ENCODE peak calls at places on chromosome 13, in six cellular contexts. One of them, this sample, is unnamed.

GRCh38 chr13:64749301-64749700 is 2480.8 kb downstream of the PCDH9 start:
- DNase-seq in left ventricle myocardium inferior: no peak
- DNase-seq in psoas muscle: no peak
- DNase-seq in A673: peak; percentile 5
- DNase-seq in PC-3: no peak
- DNase-seq in left lung: no peak
- DNase-seq in this sample: no peak

GRCh38 chr13:109160887-109161669 is 531.7 kb downstream of the MYO16 start:
- DNase-seq in psoas muscle: no peak
- DNase-seq in left lung: no peak
- DNase-seq in PC-3: peak; percentile 44
- DNase-seq in A673: no peak
- DNase-seq in left ventricle myocardium inferior: no peak
- DNase-seq in this sample: no peak

GRCh38 chr13:94210826-94211225 is 268.7 kb downstream of the DCT start:
- DNase-seq in left ventricle myocardium inferior: no peak
- DNase-seq in A673: peak; percentile 48
- DNase-seq in left lung: no peak
- DNase-seq in psoas muscle: no peak
- DNase-seq in PC-3: no peak
- DNase-seq in this sample: no peak

GRCh38 chr13:112143753-112144615 is 77.0 kb downstream of the SOX1 start:
- DNase-seq in psoas muscle: no peak
- DNase-seq in PC-3: peak; percentile 1
- DNase-seq in A673: no peak
- DNase-seq in left ventricle myocardium inferior: no peak
- DNase-seq in left lung: no peak
- DNase-seq in this sample: no peak

GRCh38 chr13:44303681-44304432 is 69.8 kb upstream of the SERP2 start:
- DNase-seq in psoas muscle: peak; percentile 81
- DNase-seq in left ventricle myocardium inferior: peak; percentile 78
- DNase-seq in PC-3: no peak
- DNase-seq in A673: no peak
- DNase-seq in left lung: no peak
- DNase-seq in this sample: no peak

GRCh38 chr13:20090349-20090748 is 70.5 kb downstream of the GJA3 start:
- DNase-seq in PC-3: peak; percentile 43
- DNase-seq in left ventricle myocardium inferior: no peak
- DNase-seq in psoas muscle: no peak
- DNase-seq in A673: peak; percentile 9
- DNase-seq in left lung: no peak
- DNase-seq in this sample: no peak

GRCh38 chr13:22357132-22357531 is 686.3 kb downstream of the FGF9 start:
- DNase-seq in A673: no peak
- DNase-seq in left ventricle myocardium inferior: no peak
- DNase-seq in PC-3: no peak
- DNase-seq in left lung: no peak
- DNase-seq in psoas muscle: no peak
- DNase-seq in this sample: no peak

GRCh38 chr13:98755729-98756128 is 3.3 kb upstream of the SLC15A1 start:
- DNase-seq in psoas muscle: no peak
- DNase-seq in PC-3: no peak
- DNase-seq in A673: no peak
- DNase-seq in left ventricle myocardium inferior: no peak
- DNase-seq in left lung: no peak
- DNase-seq in this sample: no peak

GRCh38 chr13:106100261-106100919 is 435.1 kb downstream of the EFNB2 start:
- DNase-seq in PC-3: peak; percentile 72
- DNase-seq in A673: no peak
- DNase-seq in psoas muscle: no peak
- DNase-seq in left ventricle myocardium inferior: no peak
- DNase-seq in left lung: no peak
- DNase-seq in this sample: no peak

GRCh38 chr13:56900549-56901279 is 240.0 kb upstream of the PRR20A start:
- DNase-seq in left ventricle myocardium inferior: no peak
- DNase-seq in psoas muscle: no peak
- DNase-seq in left lung: peak; percentile 65
- DNase-seq in A673: no peak
- DNase-seq in PC-3: no peak
- DNase-seq in this sample: no peak

GRCh38 chr13:45872574-45872973 is 21.0 kb upstream of the SIAH3 start:
- DNase-seq in left lung: no peak
- DNase-seq in A673: no peak
- DNase-seq in psoas muscle: no peak
- DNase-seq in PC-3: no peak
- DNase-seq in left ventricle myocardium inferior: no peak
- DNase-seq in this sample: no peak

GRCh38 chr13:87661471-87661870 is 9.7 kb upstream of the SLITRK5 start:
- DNase-seq in psoas muscle: no peak
- DNase-seq in left ventricle myocardium inferior: no peak
- DNase-seq in PC-3: peak; percentile 70
- DNase-seq in left lung: no peak
- DNase-seq in A673: peak; percentile 56
- DNase-seq in this sample: no peak

GRCh38 chr13:96091932-96092253 is 2.0 kb downstream of the HS6ST3 start:
- DNase-seq in psoas muscle: no peak
- DNase-seq in A673: no peak
- DNase-seq in left ventricle myocardium inferior: no peak
- DNase-seq in PC-3: no peak
- DNase-seq in left lung: no peak
- DNase-seq in this sample: no peak

GRCh38 chr13:84917252-84917878 is 881.9 kb downstream of the SLITRK6 start:
- DNase-seq in left ventricle myocardium inferior: no peak
- DNase-seq in A673: peak; percentile 46
- DNase-seq in left lung: no peak
- DNase-seq in PC-3: peak; percentile 60
- DNase-seq in psoas muscle: no peak
- DNase-seq in this sample: no peak

GRCh38 chr13:42073683-42074082 is 25.2 kb downstream of the DGKH start:
- DNase-seq in A673: no peak
- DNase-seq in PC-3: no peak
- DNase-seq in left ventricle myocardium inferior: no peak
- DNase-seq in psoas muscle: no peak
- DNase-seq in left lung: no peak
- DNase-seq in this sample: no peak

GRCh38 chr13:35283856-35284255 is 192.6 kb downstream of the MAB21L1 start:
- DNase-seq in left lung: no peak
- DNase-seq in psoas muscle: no peak
- DNase-seq in PC-3: peak; percentile 64
- DNase-seq in A673: no peak
- DNase-seq in left ventricle myocardium inferior: no peak
- DNase-seq in this sample: no peak

GRCh38 chr13:106507560-106508274 is 27.7 kb downstream of the EFNB2 start:
- DNase-seq in left lung: no peak
- DNase-seq in A673: no peak
- DNase-seq in PC-3: peak; percentile 75
- DNase-seq in left ventricle myocardium inferior: no peak
- DNase-seq in psoas muscle: no peak
- DNase-seq in this sample: no peak

GRCh38 chr13:107450931-107451330 is 764.4 kb downstream of the LIG4 start:
- DNase-seq in A673: peak; percentile 82
- DNase-seq in left lung: peak; percentile 55
- DNase-seq in PC-3: peak; percentile 56
- DNase-seq in psoas muscle: no peak
- DNase-seq in left ventricle myocardium inferior: no peak
- DNase-seq in this sample: no peak

GRCh38 chr13:41514853-41515395 is 57.6 kb downstream of the RGCC start:
- DNase-seq in A673: no peak
- DNase-seq in left ventricle myocardium inferior: no peak
- DNase-seq in left lung: no peak
- DNase-seq in psoas muscle: no peak
- DNase-seq in PC-3: no peak
- DNase-seq in this sample: no peak

GRCh38 chr13:98445340-98446233 is 131.3 kb downstream of the STK24 start:
- DNase-seq in PC-3: peak; percentile 72
- DNase-seq in psoas muscle: peak; percentile 83
- DNase-seq in A673: peak; percentile 74
- DNase-seq in left ventricle myocardium inferior: peak; percentile 72
- DNase-seq in left lung: peak; percentile 90
- DNase-seq in this sample: peak; percentile 63

GRCh38 chr13:110341445-110342247 is 34.6 kb downstream of the COL4A2 start:
- DNase-seq in left lung: no peak
- DNase-seq in psoas muscle: no peak
- DNase-seq in left ventricle myocardium inferior: no peak
- DNase-seq in PC-3: no peak
- DNase-seq in A673: peak; percentile 74
- DNase-seq in this sample: no peak

GRCh38 chr13:110244096-110244830 is 62.7 kb downstream of the COL4A1 start:
- DNase-seq in A673: no peak
- DNase-seq in psoas muscle: no peak
- DNase-seq in left lung: no peak
- DNase-seq in left ventricle myocardium inferior: no peak
- DNase-seq in PC-3: no peak
- DNase-seq in this sample: no peak

GRCh38 chr13:83950284-83950683 is 68.0 kb upstream of the SLITRK1 start:
- DNase-seq in A673: no peak
- DNase-seq in left ventricle myocardium inferior: no peak
- DNase-seq in psoas muscle: no peak
- DNase-seq in PC-3: no peak
- DNase-seq in left lung: no peak
- DNase-seq in this sample: no peak

GRCh38 chr13:81480634-81481033 is 1139.7 kb upstream of the SPRY2 start:
- DNase-seq in A673: peak; percentile 2
- DNase-seq in left ventricle myocardium inferior: no peak
- DNase-seq in psoas muscle: no peak
- DNase-seq in left lung: no peak
- DNase-seq in PC-3: peak; percentile 7
- DNase-seq in this sample: no peak

GRCh38 chr13:59211636-59212035 is 952.1 kb downstream of the DIAPH3 start:
- DNase-seq in PC-3: no peak
- DNase-seq in left ventricle myocardium inferior: no peak
- DNase-seq in left lung: no peak
- DNase-seq in A673: no peak
- DNase-seq in psoas muscle: no peak
- DNase-seq in this sample: no peak

GRCh38 chr13:52707375-52707774 is 32.2 kb downstream of the CNMD start:
- DNase-seq in A673: peak; percentile 23
- DNase-seq in left ventricle myocardium inferior: no peak
- DNase-seq in psoas muscle: no peak
- DNase-seq in left lung: no peak
- DNase-seq in PC-3: no peak
- DNase-seq in this sample: no peak

GRCh38 chr13:99421758-99422555 is 79.3 kb upstream of the TM9SF2 start:
- DNase-seq in PC-3: no peak
- DNase-seq in psoas muscle: peak; percentile 19
- DNase-seq in left lung: peak; percentile 20
- DNase-seq in left ventricle myocardium inferior: no peak
- DNase-seq in A673: no peak
- DNase-seq in this sample: no peak

GRCh38 chr13:77784531-77784930 is 87.0 kb downstream of the SLAIN1 start:
- DNase-seq in left lung: no peak
- DNase-seq in psoas muscle: no peak
- DNase-seq in PC-3: no peak
- DNase-seq in A673: peak; percentile 62
- DNase-seq in left ventricle myocardium inferior: no peak
- DNase-seq in this sample: no peak

GRCh38 chr13:64855506-64855905 is 2374.6 kb downstream of the PCDH9 start:
- DNase-seq in left lung: no peak
- DNase-seq in left ventricle myocardium inferior: no peak
- DNase-seq in PC-3: no peak
- DNase-seq in psoas muscle: no peak
- DNase-seq in A673: peak; percentile 37
- DNase-seq in this sample: no peak

GRCh38 chr13:85974604-85975366 is 175.6 kb upstream of the SLITRK6 start:
- DNase-seq in A673: no peak
- DNase-seq in psoas muscle: no peak
- DNase-seq in PC-3: peak; percentile 58
- DNase-seq in left lung: no peak
- DNase-seq in left ventricle myocardium inferior: no peak
- DNase-seq in this sample: no peak

GRCh38 chr13:109131698-109132257 is 502.4 kb downstream of the MYO16 start:
- DNase-seq in left lung: no peak
- DNase-seq in psoas muscle: no peak
- DNase-seq in PC-3: no peak
- DNase-seq in left ventricle myocardium inferior: no peak
- DNase-seq in A673: peak; percentile 57
- DNase-seq in this sample: no peak

GRCh38 chr13:44578064-44578394 is 1.9 kb upstream of the TSC22D1 start:
- DNase-seq in A673: no peak
- DNase-seq in psoas muscle: no peak
- DNase-seq in left ventricle myocardium inferior: no peak
- DNase-seq in PC-3: no peak
- DNase-seq in left lung: no peak
- DNase-seq in this sample: no peak

GRCh38 chr13:72716776-72717175 is 10.7 kb downstream of the MZT1 start:
- DNase-seq in left ventricle myocardium inferior: no peak
- DNase-seq in PC-3: no peak
- DNase-seq in A673: no peak
- DNase-seq in psoas muscle: no peak
- DNase-seq in left lung: no peak
- DNase-seq in this sample: no peak
- H3K36me3 ChIP-seq in left ventricle myocardium inferior: peaks cover 52% of the 10 kb centered on the region
- H3K36me3 ChIP-seq in PC-3: peaks cover 32% of the 10 kb centered on the region
- H3K36me3 ChIP-seq in A673: peaks cover 64% of the 10 kb centered on the region
- H3K36me3 ChIP-seq in psoas muscle: peaks cover 7% of the 10 kb centered on the region
- H3K36me3 ChIP-seq in left lung: peaks cover 61% of the 10 kb centered on the region
- H3K36me3 ChIP-seq in this sample: peaks cover 51% of the 10 kb centered on the region

GRCh38 chr13:101453784-101454201 is 1.3 kb downstream of the ITGBL1 start:
- DNase-seq in psoas muscle: no peak
- DNase-seq in PC-3: peak; percentile 81
- DNase-seq in left lung: peak; percentile 80
- DNase-seq in A673: no peak
- DNase-seq in left ventricle myocardium inferior: peak; percentile 17
- DNase-seq in this sample: no peak
- H3K4me1 ChIP-seq in psoas muscle: no peaks in the 10 kb centered on the region
- H3K4me1 ChIP-seq in PC-3: peaks cover 69% of the 10 kb centered on the region
- H3K4me1 ChIP-seq in left lung: no peaks in the 10 kb centered on the region
- H3K4me1 ChIP-seq in A673: peaks cover 8% of the 10 kb centered on the region
- H3K4me1 ChIP-seq in left ventricle myocardium inferior: peaks cover 15% of the 10 kb centered on the region
- H3K4me1 ChIP-seq in this sample: no peaks in the 10 kb centered on the region

DNA sequence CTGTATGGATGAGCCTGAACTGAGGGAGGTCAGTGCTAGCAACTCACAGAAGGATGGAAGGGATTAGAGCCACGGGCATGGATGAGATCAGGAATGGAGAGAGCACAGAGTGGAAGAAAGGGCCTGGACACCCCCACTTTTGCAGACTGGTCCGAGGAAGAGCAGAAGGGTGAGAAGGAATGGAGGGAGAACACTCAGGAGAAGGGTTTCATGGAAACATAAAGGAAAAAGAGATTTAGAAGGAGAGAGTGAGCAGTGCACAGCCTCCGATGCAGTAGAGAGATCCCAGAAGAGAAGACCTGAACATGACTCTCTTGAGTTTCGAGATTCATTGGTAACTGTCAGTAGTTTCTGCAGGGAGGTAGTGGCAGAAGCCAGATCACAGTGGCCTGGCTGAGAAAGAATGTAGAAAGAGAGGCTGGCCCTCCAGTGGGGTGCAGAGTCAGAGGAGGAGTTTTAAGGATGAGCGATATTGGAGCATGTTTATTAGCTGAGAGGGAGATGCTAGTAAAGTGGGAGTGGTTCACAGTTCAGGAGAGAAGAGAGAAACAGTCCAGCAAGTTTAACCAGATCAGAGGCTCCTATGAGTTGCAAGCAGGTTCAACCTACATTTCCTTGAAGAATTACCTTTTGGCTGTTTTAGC is 108.9 kb downstream of the ZAR1L start:
- DNase-seq in left lung: no peak
- DNase-seq in A673: no peak
- DNase-seq in left ventricle myocardium inferior: no peak
- DNase-seq in psoas muscle: no peak
- DNase-seq in PC-3: peak; percentile 14
- DNase-seq in this sample: no peak
- H3K36me3 ChIP-seq in left lung: peaks cover 27% of the 10 kb centered on the region
- H3K36me3 ChIP-seq in A673: no peaks in the 10 kb centered on the region
- H3K36me3 ChIP-seq in left ventricle myocardium inferior: peaks cover 31% of the 10 kb centered on the region
- H3K36me3 ChIP-seq in psoas muscle: peaks cover 3% of the 10 kb centered on the region
- H3K36me3 ChIP-seq in PC-3: no peaks in the 10 kb centered on the region
- H3K36me3 ChIP-seq in this sample: peaks cover 18% of the 10 kb centered on the region

GRCh38 chr13:26952551-26953138 is 192.1 kb upstream of the GPR12 start:
- DNase-seq in left lung: no peak
- DNase-seq in PC-3: no peak
- DNase-seq in left ventricle myocardium inferior: no peak
- DNase-seq in A673: no peak
- DNase-seq in psoas muscle: no peak
- DNase-seq in this sample: no peak
- H3K4me1 ChIP-seq in left lung: no peaks in the 10 kb centered on the region
- H3K4me1 ChIP-seq in PC-3: no peaks in the 10 kb centered on the region
- H3K4me1 ChIP-seq in left ventricle myocardium inferior: no peaks in the 10 kb centered on the region
- H3K4me1 ChIP-seq in A673: no peaks in the 10 kb centered on the region
- H3K4me1 ChIP-seq in psoas muscle: no peaks in the 10 kb centered on the region
- H3K4me1 ChIP-seq in this sample: no peaks in the 10 kb centered on the region

This sample was measured in effector memory CD4-positive, alpha-beta T cell.